ENCODE peak calls at places on chromosomes 1 and 21, in eight cellular contexts. One of them, this sample, is unnamed.

GRCh38 chr1:157515709-157516108 is 36.6 kb downstream of the FCRL5 start:
- DNase-seq in RWPE1: no peak
- DNase-seq in tibial artery: no peak
- DNase-seq in body of pancreas: no peak
- DNase-seq in WTC11: no peak
- DNase-seq in B cell: no peak
- DNase-seq in OCI-LY7: no peak
- DNase-seq in GM20000: no peak
- DNase-seq in this sample: no peak

GRCh38 chr1:113072757-113073456 is at the start of gene LRIG2:
- DNase-seq in RWPE1: peak
- DNase-seq in tibial artery: peak
- DNase-seq in body of pancreas: peak
- DNase-seq in WTC11: peak
- DNase-seq in B cell: peak
- DNase-seq in OCI-LY7: peak
- DNase-seq in GM20000: peak
- DNase-seq in this sample: peak

GRCh38 chr1:159250817-159251216 is 46.1 kb downstream of the ACKR1 start:
- DNase-seq in RWPE1: no peak
- DNase-seq in tibial artery: no peak
- DNase-seq in body of pancreas: no peak
- DNase-seq in WTC11: peak
- DNase-seq in B cell: no peak
- DNase-seq in OCI-LY7: no peak
- DNase-seq in GM20000: no peak
- DNase-seq in this sample: no peak

GRCh38 chr1:240663160-240663879 is 51.4 kb upstream of the GREM2 start:
- DNase-seq in RWPE1: peak
- DNase-seq in tibial artery: no peak
- DNase-seq in body of pancreas: no peak
- DNase-seq in WTC11: no peak
- DNase-seq in B cell: no peak
- DNase-seq in OCI-LY7: no peak
- DNase-seq in GM20000: no peak
- DNase-seq in this sample: no peak

GRCh38 chr1:218887141-218887925 is 286.3 kb upstream of the LYPLAL1 start:
- DNase-seq in RWPE1: peak
- DNase-seq in tibial artery: no peak
- DNase-seq in body of pancreas: no peak
- DNase-seq in WTC11: no peak
- DNase-seq in B cell: no peak
- DNase-seq in OCI-LY7: no peak
- DNase-seq in GM20000: no peak
- DNase-seq in this sample: no peak

GRCh38 chr1:27349784-27350672 is 8.2 kb downstream of the SYTL1 start:
- DNase-seq in RWPE1: no peak
- DNase-seq in tibial artery: no peak
- DNase-seq in body of pancreas: peak
- DNase-seq in WTC11: peak
- DNase-seq in B cell: peak
- DNase-seq in OCI-LY7: no peak
- DNase-seq in GM20000: no peak
- DNase-seq in this sample: no peak

GRCh38 chr1:54359393-54360162 is 46.6 kb downstream of the SSBP3 start:
- DNase-seq in RWPE1: no peak
- DNase-seq in tibial artery: no peak
- DNase-seq in body of pancreas: no peak
- DNase-seq in WTC11: no peak
- DNase-seq in B cell: no peak
- DNase-seq in OCI-LY7: no peak
- DNase-seq in GM20000: no peak
- DNase-seq in this sample: no peak

GRCh38 chr1:67336783-67337182 is 29.1 kb downstream of the IL12RB2 start:
- DNase-seq in RWPE1: no peak
- DNase-seq in tibial artery: no peak
- DNase-seq in body of pancreas: no peak
- DNase-seq in WTC11: no peak
- DNase-seq in B cell: no peak
- DNase-seq in OCI-LY7: no peak
- DNase-seq in GM20000: no peak
- DNase-seq in this sample: no peak

GRCh38 chr1:222068937-222069336 is 327.0 kb upstream of the DUSP10 start:
- DNase-seq in RWPE1: no peak
- DNase-seq in tibial artery: no peak
- DNase-seq in body of pancreas: no peak
- DNase-seq in WTC11: no peak
- DNase-seq in B cell: no peak
- DNase-seq in OCI-LY7: no peak
- DNase-seq in GM20000: no peak
- DNase-seq in this sample: no peak

GRCh38 chr1:2290171-2290578 is 62.1 kb downstream of the SKI start:
- DNase-seq in RWPE1: no peak
- DNase-seq in tibial artery: no peak
- DNase-seq in body of pancreas: no peak
- DNase-seq in WTC11: no peak
- DNase-seq in B cell: no peak
- DNase-seq in OCI-LY7: no peak
- DNase-seq in GM20000: no peak
- DNase-seq in this sample: peak

GRCh38 chr1:105386489-105386888 is 1636.8 kb downstream of the AMY1C start:
- DNase-seq in RWPE1: no peak
- DNase-seq in tibial artery: no peak
- DNase-seq in body of pancreas: no peak
- DNase-seq in WTC11: no peak
- DNase-seq in B cell: no peak
- DNase-seq in OCI-LY7: no peak
- DNase-seq in GM20000: no peak
- DNase-seq in this sample: no peak

GRCh38 chr1:67700692-67701410 is 15.8 kb downstream of the GADD45A start:
- DNase-seq in RWPE1: no peak
- DNase-seq in tibial artery: no peak
- DNase-seq in body of pancreas: peak
- DNase-seq in WTC11: peak
- DNase-seq in B cell: no peak
- DNase-seq in OCI-LY7: peak
- DNase-seq in GM20000: peak
- DNase-seq in this sample: peak

DNA sequence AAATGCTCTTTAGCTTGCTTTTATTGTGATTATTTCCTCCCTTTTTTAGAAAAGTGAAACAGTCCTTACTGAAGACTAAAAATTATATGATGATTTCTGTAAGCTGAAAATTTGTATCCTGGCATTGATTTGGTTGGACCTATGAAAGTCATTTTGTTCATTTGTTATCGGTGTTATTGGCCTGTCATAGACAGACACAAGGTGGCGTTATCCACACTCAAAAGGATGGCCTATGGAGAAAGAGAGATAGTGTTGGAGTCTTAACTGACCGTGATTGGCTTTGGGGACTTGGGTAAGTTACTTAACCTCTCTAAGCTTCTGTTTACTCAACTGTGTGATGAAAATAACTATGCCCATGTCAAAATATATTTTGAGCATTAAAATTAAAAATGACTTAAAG is 203.6 kb upstream of the CHODL start:
- DNase-seq in RWPE1: no peak
- DNase-seq in tibial artery: no peak
- DNase-seq in body of pancreas: no peak
- DNase-seq in WTC11: peak
- DNase-seq in B cell: no peak
- DNase-seq in OCI-LY7: peak
- DNase-seq in GM20000: peak
- DNase-seq in this sample: no peak
- TF ChIP-seq CTCF in RWPE1: peak
- TF ChIP-seq CTCF in tibial artery: no peak
- TF ChIP-seq CTCF in body of pancreas: no peak
- TF ChIP-seq CTCF in WTC11: no peak
- TF ChIP-seq CTCF in B cell: no peak
- TF ChIP-seq CTCF in OCI-LY7: peak
- TF ChIP-seq CTCF in GM20000: peak
- TF ChIP-seq CTCF in this sample: peak

GRCh38 chr1:223298706-223299105 is 65.3 kb downstream of the SUSD4 start:
- DNase-seq in RWPE1: no peak
- DNase-seq in tibial artery: no peak
- DNase-seq in body of pancreas: no peak
- DNase-seq in WTC11: no peak
- DNase-seq in B cell: no peak
- DNase-seq in OCI-LY7: no peak
- DNase-seq in GM20000: no peak
- DNase-seq in this sample: no peak

GRCh38 chr1:223301346-223301745 is 62.6 kb downstream of the SUSD4 start:
- DNase-seq in RWPE1: no peak
- DNase-seq in tibial artery: no peak
- DNase-seq in body of pancreas: no peak
- DNase-seq in WTC11: no peak
- DNase-seq in B cell: no peak
- DNase-seq in OCI-LY7: no peak
- DNase-seq in GM20000: no peak
- DNase-seq in this sample: no peak

GRCh38 chr1:223304931-223305330 is 59.0 kb downstream of the SUSD4 start:
- DNase-seq in RWPE1: no peak
- DNase-seq in tibial artery: no peak
- DNase-seq in body of pancreas: no peak
- DNase-seq in WTC11: no peak
- DNase-seq in B cell: no peak
- DNase-seq in OCI-LY7: no peak
- DNase-seq in GM20000: no peak
- DNase-seq in this sample: no peak

GRCh38 chr1:223297800-223298199 is 66.2 kb downstream of the SUSD4 start:
- DNase-seq in RWPE1: no peak
- DNase-seq in tibial artery: no peak
- DNase-seq in body of pancreas: no peak
- DNase-seq in WTC11: no peak
- DNase-seq in B cell: no peak
- DNase-seq in OCI-LY7: no peak
- DNase-seq in GM20000: no peak
- DNase-seq in this sample: no peak

DNA sequence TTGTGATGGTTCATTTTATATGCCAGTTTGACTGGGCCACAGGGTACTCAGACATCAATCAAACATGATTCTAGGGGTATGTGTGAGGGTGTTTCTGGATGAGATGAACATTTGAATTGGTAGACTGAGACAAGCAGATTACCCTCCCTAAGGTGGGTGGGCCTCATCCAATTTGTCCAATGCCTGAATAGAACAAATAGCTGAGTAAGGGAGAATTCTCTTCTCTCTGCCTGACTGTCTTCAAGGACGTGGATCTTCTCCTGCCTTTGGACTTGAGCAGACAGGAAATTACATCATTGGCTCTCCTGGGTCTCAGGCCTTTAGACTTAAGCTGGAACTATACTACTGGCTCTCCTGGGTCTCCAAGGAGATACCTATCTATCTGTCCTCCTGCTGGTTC is 64.4 kb downstream of the SUSD4 start:
- DNase-seq in RWPE1: no peak
- DNase-seq in tibial artery: no peak
- DNase-seq in body of pancreas: no peak
- DNase-seq in WTC11: no peak
- DNase-seq in B cell: no peak
- DNase-seq in OCI-LY7: no peak
- DNase-seq in GM20000: no peak
- DNase-seq in this sample: no peak
- TF ChIP-seq CTCF in RWPE1: no peak
- TF ChIP-seq CTCF in tibial artery: no peak
- TF ChIP-seq CTCF in body of pancreas: no peak
- TF ChIP-seq CTCF in WTC11: no peak
- TF ChIP-seq CTCF in B cell: no peak
- TF ChIP-seq CTCF in OCI-LY7: no peak
- TF ChIP-seq CTCF in GM20000: no peak
- TF ChIP-seq CTCF in this sample: no peak

GRCh38 chr1:187817782-187818181 is 989.0 kb downstream of the PLA2G4A start:
- DNase-seq in RWPE1: no peak
- DNase-seq in tibial artery: no peak
- DNase-seq in body of pancreas: no peak
- DNase-seq in WTC11: no peak
- DNase-seq in B cell: no peak
- DNase-seq in OCI-LY7: no peak
- DNase-seq in GM20000: no peak
- DNase-seq in this sample: no peak
- TF ChIP-seq CTCF in RWPE1: no peak
- TF ChIP-seq CTCF in tibial artery: no peak
- TF ChIP-seq CTCF in body of pancreas: no peak
- TF ChIP-seq CTCF in WTC11: no peak
- TF ChIP-seq CTCF in B cell: no peak
- TF ChIP-seq CTCF in OCI-LY7: no peak
- TF ChIP-seq CTCF in GM20000: no peak
- TF ChIP-seq CTCF in this sample: no peak

GRCh38 chr1:179879797-179880196 is 2.2 kb upstream of the TOR1AIP2 start:
- DNase-seq in RWPE1: no peak
- DNase-seq in tibial artery: no peak
- DNase-seq in body of pancreas: no peak
- DNase-seq in WTC11: no peak
- DNase-seq in B cell: no peak
- DNase-seq in OCI-LY7: no peak
- DNase-seq in GM20000: peak
- DNase-seq in this sample: no peak

GRCh38 chr1:179883040-179883501 is 986 bp downstream of the TOR1AIP1 start:
- DNase-seq in RWPE1: peak
- DNase-seq in tibial artery: no peak
- DNase-seq in body of pancreas: no peak
- DNase-seq in WTC11: no peak
- DNase-seq in B cell: peak
- DNase-seq in OCI-LY7: peak
- DNase-seq in GM20000: peak
- DNase-seq in this sample: no peak

GRCh38 chr1:179883739-179884138 is 1.7 kb downstream of the TOR1AIP1 start:
- DNase-seq in RWPE1: peak
- DNase-seq in tibial artery: no peak
- DNase-seq in body of pancreas: no peak
- DNase-seq in WTC11: no peak
- DNase-seq in B cell: peak
- DNase-seq in OCI-LY7: peak
- DNase-seq in GM20000: peak
- DNase-seq in this sample: no peak

GRCh38 chr1:179881642-179882252 is 338 bp upstream of the TOR1AIP1 start:
- DNase-seq in RWPE1: peak
- DNase-seq in tibial artery: peak
- DNase-seq in body of pancreas: peak
- DNase-seq in WTC11: no peak
- DNase-seq in B cell: no peak
- DNase-seq in OCI-LY7: no peak
- DNase-seq in GM20000: no peak
- DNase-seq in this sample: no peak

DNA sequence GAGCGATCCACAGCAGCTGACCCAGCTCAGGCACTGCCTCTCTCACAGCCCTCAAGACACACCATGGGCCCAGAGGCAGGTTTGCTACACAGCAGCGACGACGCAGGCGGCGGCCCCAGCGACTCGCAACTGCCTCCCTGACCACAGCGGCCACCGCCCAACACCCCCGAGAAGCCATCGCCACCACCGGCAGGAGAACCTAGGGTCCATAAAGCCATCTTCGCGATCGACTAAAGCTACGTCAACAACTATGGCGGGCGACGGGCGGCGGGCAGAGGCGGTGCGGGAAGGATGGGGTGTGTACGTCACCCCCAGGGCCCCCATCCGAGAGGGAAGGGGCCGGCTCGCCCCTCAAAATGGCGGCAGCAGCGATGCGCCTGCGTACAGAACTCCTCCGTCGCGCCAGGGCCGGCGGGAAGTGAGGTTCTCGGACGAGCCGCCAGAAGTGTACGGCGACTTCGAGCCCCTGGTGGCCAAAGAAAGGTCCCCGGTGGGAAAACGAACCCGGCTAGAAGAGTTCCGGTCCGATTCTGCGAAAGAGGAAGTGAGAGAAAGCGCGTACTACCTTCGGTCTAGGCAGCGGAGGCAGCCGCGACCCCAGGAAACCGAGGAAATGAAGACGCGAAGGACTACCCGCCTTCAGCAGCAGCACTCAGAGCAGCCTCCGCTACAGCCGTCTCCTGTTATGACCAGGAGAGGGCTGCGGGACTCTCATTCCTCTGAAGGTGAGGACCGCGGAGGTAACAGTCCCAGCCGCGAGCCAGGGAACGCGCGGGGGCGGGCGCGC is at the start of gene TOR1AIP1:
- DNase-seq in RWPE1: peak
- DNase-seq in tibial artery: peak
- DNase-seq in body of pancreas: peak
- DNase-seq in WTC11: peak
- DNase-seq in B cell: peak
- DNase-seq in OCI-LY7: peak
- DNase-seq in GM20000: peak
- DNase-seq in this sample: peak
- TF ChIP-seq CTCF in RWPE1: no peak
- TF ChIP-seq CTCF in tibial artery: peak
- TF ChIP-seq CTCF in body of pancreas: peak
- TF ChIP-seq CTCF in WTC11: no peak
- TF ChIP-seq CTCF in B cell: peak
- TF ChIP-seq CTCF in OCI-LY7: peak
- TF ChIP-seq CTCF in GM20000: no peak
- TF ChIP-seq CTCF in this sample: peak